ENCODE peak calls at places on chromosomes 16 and 17, in nine cellular contexts. F is uterus, W is HCT116, I is transverse colon, N is breast epithelium, H is body of pancreas, M is thyroid gland, D is adrenal gland, J is Peyer's patch. Y is an unnamed sample.
A peak's percentile ranks its signal among the peaks of the same experiment; 100 is the strongest.

GRCh38 chr17:7440113-7440822 is 956 bp downstream of the FGF11 start:
- DNase-seq in F (peak; percentile 67), W (no peak), I (peak; percentile 67), N (peak; percentile 72), H (peak; percentile 82), M (peak; percentile 94), D (peak; percentile 93), J (peak; percentile 38), Y (peak; percentile 85)

GRCh38 chr16:84086996-84087395 is 29.7 kb downstream of the MBTPS1 start:
- DNase-seq in F (no peak), W (no peak), I (no peak), N (no peak), H (no peak), M (no peak), D (no peak), J (no peak), Y (no peak)

GRCh38 chr16:30354423-30355143 is 525 bp downstream of the CD2BP2 start:
- DNase-seq in F (no peak), W (no peak), I (peak; percentile 38), N (peak; percentile 36), H (peak; percentile 25), M (no peak), D (no peak), J (no peak), Y (peak; percentile 78)

GRCh38 chr16:11480634-11481033 is 106.1 kb downstream of the LITAF start:
- DNase-seq in F (no peak), W (no peak), I (no peak), N (no peak), H (no peak), M (no peak), D (no peak), J (no peak), Y (no peak)

GRCh38 chr17:607341-608060 is 107.1 kb downstream of the VPS53 start:
- DNase-seq in F (no peak), W (no peak), I (no peak), N (no peak), H (no peak), M (no peak), D (no peak), J (no peak), Y (no peak)

GRCh38 chr16:19858006-19858653 is 26.5 kb downstream of the GPRC5B start:
- DNase-seq in F (no peak), W (no peak), I (no peak), N (no peak), H (no peak), M (no peak), D (no peak), J (no peak), Y (no peak)

GRCh38 chr16:57530531-57531252 is 5.7 kb downstream of the CCDC102A start:
- DNase-seq in F (peak; percentile 15), W (no peak), I (peak; percentile 7), N (peak; percentile 33), H (no peak), M (no peak), D (no peak), J (no peak), Y (peak; percentile 78)

GRCh38 chr16:15671530-15672117 is 21.6 kb downstream of the NDE1 start:
- DNase-seq in F (no peak), W (no peak), I (no peak), N (no peak), H (no peak), M (no peak), D (no peak), J (no peak), Y (no peak)

GRCh38 chr16:62475573-62475972 is 439.3 kb upstream of the CDH8 start:
- DNase-seq in F (no peak), W (no peak), I (no peak), N (no peak), H (no peak), M (no peak), D (peak; percentile 18), J (no peak), Y (no peak)

GRCh38 chr17:48804936-48805411 is 12.1 kb downstream of the TTLL6 start:
- DNase-seq in F (peak; percentile 39), W (peak; percentile 77), I (peak; percentile 76), N (peak; percentile 63), H (peak; percentile 67), M (peak; percentile 46), D (peak; percentile 64), J (peak; percentile 37), Y (peak; percentile 85)

GRCh38 chr17:32854834-32855389 is 22.0 kb downstream of the MYO1D start:
- DNase-seq in F (no peak), W (no peak), I (no peak), N (no peak), H (no peak), M (no peak), D (no peak), J (no peak), Y (no peak)

GRCh38 chr16:19432429-19432828 is 14.7 kb downstream of the TMC5 start:
- DNase-seq in F (no peak), W (peak; percentile 23), I (peak; percentile 39), N (no peak), H (peak; percentile 39), M (no peak), D (no peak), J (no peak), Y (no peak)

GRCh38 chr17:56488800-56489199 is 104.7 kb upstream of the NOG start:
- DNase-seq in F (no peak), W (no peak), I (no peak), N (no peak), H (no peak), M (no peak), D (no peak), J (no peak), Y (no peak)

GRCh38 chr16:23837553-23838308 is 1.9 kb downstream of the PRKCB start:
- DNase-seq in F (no peak), W (no peak), I (no peak), N (no peak), H (no peak), M (no peak), D (no peak), J (peak; percentile 47), Y (peak; percentile 77)
- H3K4me1 ChIP-seq in F (no peaks in the 10 kb centered on the region), W (no peaks in the 10 kb centered on the region), I (no peaks in the 10 kb centered on the region), N (no peaks in the 10 kb centered on the region), H (peaks cover 5% of the 10 kb centered on the region), M (peaks cover 24% of the 10 kb centered on the region), D (no peaks in the 10 kb centered on the region), J (peaks cover 18% of the 10 kb centered on the region), Y (peaks cover 87% of the 10 kb centered on the region)

GRCh38 chr16:3950343-3951193 is 70.1 kb upstream of the CREBBP start:
- DNase-seq in F (peak; percentile 87), W (no peak), I (peak; percentile 60), N (peak; percentile 69), H (peak; percentile 54), M (peak; percentile 98), D (peak; percentile 95), J (no peak), Y (no peak)
- H3K27me3 ChIP-seq in F (no peaks in the 10 kb centered on the region), W (no peaks in the 10 kb centered on the region), I (peaks cover 10% of the 10 kb centered on the region), N (no peaks in the 10 kb centered on the region), H (no peaks in the 10 kb centered on the region), M (no peaks in the 10 kb centered on the region), D (no peaks in the 10 kb centered on the region), J (no peaks in the 10 kb centered on the region), Y (no peaks in the 10 kb centered on the region)

GRCh38 chr17:72588961-72589360 is 468.1 kb downstream of the SOX9 start:
- DNase-seq in F (no peak), W (peak; percentile 87), I (peak; percentile 83), N (peak; percentile 58), H (peak; percentile 76), M (no peak), D (no peak), J (no peak), Y (no peak)
- TF ChIP-seq POLR2A in F (no peak), W (no peak), I (peak; percentile 75), N (no peak), H (peak; percentile 65), M (no peak), D (no peak), J (peak; percentile 79), Y (no peak)

DNA sequence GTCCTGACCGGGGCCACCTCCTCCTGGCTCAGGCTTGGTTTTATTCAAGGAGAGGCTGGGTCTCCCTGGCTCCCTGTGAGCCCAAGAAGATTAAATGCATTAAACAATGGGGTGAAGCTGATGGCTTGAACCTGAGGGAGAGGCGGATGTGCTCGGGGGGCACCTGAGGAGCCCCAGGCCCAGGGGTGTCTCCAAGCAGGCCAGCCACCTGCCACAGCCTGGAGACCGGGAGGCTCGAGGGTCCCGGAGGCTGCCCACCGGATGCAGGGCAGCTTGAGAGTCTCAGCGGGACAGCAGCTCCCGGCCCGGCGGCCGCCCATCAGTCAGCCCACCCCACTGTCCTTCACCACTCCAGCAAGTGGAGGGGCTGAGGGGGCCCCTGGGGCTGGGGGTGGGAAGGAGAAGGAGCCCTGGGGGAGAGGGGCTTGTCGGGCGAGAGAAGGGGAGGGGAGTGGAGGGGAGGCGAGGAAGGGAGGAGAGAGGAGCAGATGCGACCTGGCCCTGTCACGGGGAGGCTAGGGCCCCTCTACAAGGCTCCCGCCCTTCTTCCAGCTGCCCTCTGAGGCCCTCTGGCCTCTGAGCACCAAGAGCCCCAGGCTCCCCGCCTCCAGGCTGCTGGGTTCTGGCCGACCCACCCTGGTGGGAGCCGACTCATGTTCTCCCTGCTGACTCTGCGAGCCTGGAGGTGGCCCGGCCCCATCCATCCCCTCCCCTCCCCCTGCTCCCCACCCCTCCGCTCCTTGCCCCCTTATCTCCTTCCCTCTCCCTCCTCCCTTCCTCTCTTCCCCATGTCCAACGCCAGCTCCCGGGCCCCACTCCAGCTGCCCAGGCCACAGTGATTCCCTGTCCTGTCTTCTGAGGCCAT is 13.2 kb downstream of the CD7 start:
- DNase-seq in F (no peak), W (no peak), I (no peak), N (no peak), H (no peak), M (no peak), D (no peak), J (no peak), Y (no peak)
- H3K4me1 ChIP-seq in F (no peaks in the 10 kb centered on the region), W (peaks cover 5% of the 10 kb centered on the region), I (peaks cover 4% of the 10 kb centered on the region), N (no peaks in the 10 kb centered on the region), H (peaks cover 5% of the 10 kb centered on the region), M (peaks cover 9% of the 10 kb centered on the region), D (no peaks in the 10 kb centered on the region), J (peaks cover 25% of the 10 kb centered on the region), Y (peaks cover 56% of the 10 kb centered on the region)

DNA sequence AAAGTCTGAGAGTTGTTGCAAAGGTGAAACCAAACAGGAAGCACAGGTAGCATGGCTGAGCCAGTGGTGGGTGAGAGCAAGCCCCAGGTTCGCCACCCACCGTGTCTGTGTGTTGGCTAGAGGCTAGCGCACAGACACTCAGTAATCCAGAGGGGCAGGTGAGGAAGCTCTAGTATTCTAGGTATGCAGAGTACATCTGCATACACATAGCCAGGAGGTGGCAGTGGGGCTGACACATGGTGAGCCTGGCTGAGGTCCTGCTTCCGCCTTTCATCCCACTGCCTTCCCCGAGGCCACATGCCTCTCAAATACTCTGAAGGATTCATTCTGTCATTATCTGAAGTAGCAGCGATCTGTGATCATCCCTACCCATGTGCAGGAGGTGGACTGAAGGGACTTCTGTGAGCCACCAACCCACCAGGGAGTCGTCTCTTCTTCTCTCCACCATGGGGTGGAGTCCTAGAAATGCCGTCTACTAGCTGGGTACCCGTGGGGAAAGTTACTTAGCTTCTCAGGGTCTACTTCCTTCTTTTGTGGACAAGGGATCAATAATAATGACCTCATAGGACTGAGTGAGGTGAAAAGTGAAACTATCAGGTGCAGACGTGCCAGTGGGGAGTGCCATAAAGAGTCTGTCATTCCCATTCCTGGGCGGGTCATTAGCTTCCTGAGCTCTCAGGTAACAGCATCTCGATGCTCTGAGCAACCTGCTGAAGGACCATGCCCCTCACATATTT is 36.0 kb upstream of the ICAM2 start:
- DNase-seq in F (no peak), W (no peak), I (peak; percentile 27), N (no peak), H (peak; percentile 73), M (no peak), D (no peak), J (no peak), Y (no peak)
- H3K27me3 ChIP-seq in F (no peaks in the 10 kb centered on the region), W (no peaks in the 10 kb centered on the region), I (no peaks in the 10 kb centered on the region), N (no peaks in the 10 kb centered on the region), H (no peaks in the 10 kb centered on the region), M (no peaks in the 10 kb centered on the region), D (no peaks in the 10 kb centered on the region), J (no peaks in the 10 kb centered on the region), Y (no peaks in the 10 kb centered on the region)

GRCh38 chr17:77127735-77128361 is 12.9 kb upstream of the SEC14L1 start:
- DNase-seq in F (no peak), W (no peak), I (peak; percentile 76), N (peak; percentile 65), H (peak; percentile 56), M (no peak), D (peak; percentile 76), J (peak; percentile 52), Y (peak; percentile 88)
- TF ChIP-seq POLR2A in F (no peak), W (no peak), I (peak; percentile 46), N (no peak), H (peak; percentile 59), M (no peak), D (peak; percentile 50), J (peak; percentile 17), Y (no peak)

Y was measured in spleen.